ENCODE peak calls at places on chromosomes 11 and 22, in seven cellular contexts. One of them, this sample, is unnamed.

GRCh38 chr22:42270178-42270511 is 308 bp downstream of the TCF20 start:
- DNase-seq in upper lobe of right lung: no peak
- DNase-seq in CD4-positive, alpha-beta T cell: no peak
- DNase-seq in fibroblast of pulmonary artery: no peak
- DNase-seq in neural progenitor cell: no peak
- DNase-seq in heart left ventricle: no peak
- DNase-seq in astrocyte of the spinal cord: no peak
- DNase-seq in this sample: no peak

GRCh38 chr11:39809833-39810232 is 1649.6 kb downstream of the LRRC4C start:
- DNase-seq in upper lobe of right lung: no peak
- DNase-seq in CD4-positive, alpha-beta T cell: no peak
- DNase-seq in fibroblast of pulmonary artery: no peak
- DNase-seq in neural progenitor cell: no peak
- DNase-seq in heart left ventricle: no peak
- DNase-seq in astrocyte of the spinal cord: no peak
- DNase-seq in this sample: no peak

GRCh38 chr11:68654978-68655377 is 29.4 kb upstream of the GAL start:
- DNase-seq in upper lobe of right lung: no peak
- DNase-seq in CD4-positive, alpha-beta T cell: no peak
- DNase-seq in fibroblast of pulmonary artery: no peak
- DNase-seq in neural progenitor cell: no peak
- DNase-seq in heart left ventricle: no peak
- DNase-seq in astrocyte of the spinal cord: no peak
- DNase-seq in this sample: no peak

GRCh38 chr11:120135838-120136237 is 2.1 kb downstream of the TRIM29 start:
- DNase-seq in upper lobe of right lung: peak
- DNase-seq in CD4-positive, alpha-beta T cell: no peak
- DNase-seq in fibroblast of pulmonary artery: no peak
- DNase-seq in neural progenitor cell: no peak
- DNase-seq in heart left ventricle: no peak
- DNase-seq in astrocyte of the spinal cord: no peak
- DNase-seq in this sample: no peak

GRCh38 chr22:21837184-21837979 is 30.1 kb downstream of the MAPK1 start:
- DNase-seq in upper lobe of right lung: no peak
- DNase-seq in CD4-positive, alpha-beta T cell: no peak
- DNase-seq in fibroblast of pulmonary artery: peak
- DNase-seq in neural progenitor cell: peak
- DNase-seq in heart left ventricle: no peak
- DNase-seq in astrocyte of the spinal cord: peak
- DNase-seq in this sample: no peak

GRCh38 chr11:116137753-116138152 is 633.5 kb upstream of the CADM1 start:
- DNase-seq in upper lobe of right lung: no peak
- DNase-seq in CD4-positive, alpha-beta T cell: no peak
- DNase-seq in fibroblast of pulmonary artery: no peak
- DNase-seq in neural progenitor cell: no peak
- DNase-seq in heart left ventricle: no peak
- DNase-seq in astrocyte of the spinal cord: no peak
- DNase-seq in this sample: no peak

GRCh38 chr11:45794169-45794568 is 10.8 kb upstream of the SLC35C1 start:
- DNase-seq in upper lobe of right lung: no peak
- DNase-seq in CD4-positive, alpha-beta T cell: no peak
- DNase-seq in fibroblast of pulmonary artery: no peak
- DNase-seq in neural progenitor cell: no peak
- DNase-seq in heart left ventricle: no peak
- DNase-seq in astrocyte of the spinal cord: no peak
- DNase-seq in this sample: no peak

GRCh38 chr11:75576445-75577049 is 14.5 kb downstream of the SERPINH1 start:
- DNase-seq in upper lobe of right lung: peak
- DNase-seq in CD4-positive, alpha-beta T cell: no peak
- DNase-seq in fibroblast of pulmonary artery: peak
- DNase-seq in neural progenitor cell: no peak
- DNase-seq in heart left ventricle: peak
- DNase-seq in astrocyte of the spinal cord: peak
- DNase-seq in this sample: peak

GRCh38 chr22:20536590-20537324 is 29.3 kb downstream of the MED15 start:
- DNase-seq in upper lobe of right lung: no peak
- DNase-seq in CD4-positive, alpha-beta T cell: no peak
- DNase-seq in fibroblast of pulmonary artery: no peak
- DNase-seq in neural progenitor cell: no peak
- DNase-seq in heart left ventricle: peak
- DNase-seq in astrocyte of the spinal cord: no peak
- DNase-seq in this sample: no peak

GRCh38 chr11:7527029-7527428 is 13.2 kb downstream of the PPFIBP2 start:
- DNase-seq in upper lobe of right lung: no peak
- DNase-seq in CD4-positive, alpha-beta T cell: peak
- DNase-seq in fibroblast of pulmonary artery: no peak
- DNase-seq in neural progenitor cell: no peak
- DNase-seq in heart left ventricle: no peak
- DNase-seq in astrocyte of the spinal cord: no peak
- DNase-seq in this sample: no peak

GRCh38 chr11:116876656-116877055 is 39.2 kb upstream of the APOA1 start:
- DNase-seq in upper lobe of right lung: no peak
- DNase-seq in CD4-positive, alpha-beta T cell: no peak
- DNase-seq in fibroblast of pulmonary artery: no peak
- DNase-seq in neural progenitor cell: no peak
- DNase-seq in heart left ventricle: no peak
- DNase-seq in astrocyte of the spinal cord: no peak
- DNase-seq in this sample: no peak

GRCh38 chr11:2309251-2310072 is 7.6 kb downstream of the TSPAN32 start:
- DNase-seq in upper lobe of right lung: peak
- DNase-seq in CD4-positive, alpha-beta T cell: no peak
- DNase-seq in fibroblast of pulmonary artery: no peak
- DNase-seq in neural progenitor cell: no peak
- DNase-seq in heart left ventricle: no peak
- DNase-seq in astrocyte of the spinal cord: no peak
- DNase-seq in this sample: no peak

GRCh38 chr22:49053574-49053973 is 774.1 kb downstream of the BRD1 start:
- DNase-seq in upper lobe of right lung: no peak
- DNase-seq in CD4-positive, alpha-beta T cell: no peak
- DNase-seq in fibroblast of pulmonary artery: no peak
- DNase-seq in neural progenitor cell: no peak
- DNase-seq in heart left ventricle: no peak
- DNase-seq in astrocyte of the spinal cord: no peak
- DNase-seq in this sample: no peak

GRCh38 chr22:44583076-44583760 is 85.2 kb upstream of the RTL6 start:
- DNase-seq in upper lobe of right lung: peak
- DNase-seq in CD4-positive, alpha-beta T cell: no peak
- DNase-seq in fibroblast of pulmonary artery: peak
- DNase-seq in neural progenitor cell: no peak
- DNase-seq in heart left ventricle: peak
- DNase-seq in astrocyte of the spinal cord: no peak
- DNase-seq in this sample: no peak

GRCh38 chr11:44727114-44727372 is 281 bp downstream of the TSPAN18 start:
- DNase-seq in upper lobe of right lung: no peak
- DNase-seq in CD4-positive, alpha-beta T cell: no peak
- DNase-seq in fibroblast of pulmonary artery: no peak
- DNase-seq in neural progenitor cell: no peak
- DNase-seq in heart left ventricle: peak
- DNase-seq in astrocyte of the spinal cord: no peak
- DNase-seq in this sample: no peak

GRCh38 chr11:32893947-32894827 is 1.6 kb downstream of the QSER1 start:
- DNase-seq in upper lobe of right lung: no peak
- DNase-seq in CD4-positive, alpha-beta T cell: no peak
- DNase-seq in fibroblast of pulmonary artery: peak
- DNase-seq in neural progenitor cell: peak
- DNase-seq in heart left ventricle: no peak
- DNase-seq in astrocyte of the spinal cord: peak
- DNase-seq in this sample: no peak

GRCh38 chr11:58179648-58180047 is 9.2 kb upstream of the OR9Q2 start:
- DNase-seq in upper lobe of right lung: no peak
- DNase-seq in CD4-positive, alpha-beta T cell: no peak
- DNase-seq in fibroblast of pulmonary artery: no peak
- DNase-seq in neural progenitor cell: no peak
- DNase-seq in heart left ventricle: peak
- DNase-seq in astrocyte of the spinal cord: no peak
- DNase-seq in this sample: no peak

GRCh38 chr11:121711900-121712424 is 259.2 kb upstream of the SORL1-AS1 start:
- DNase-seq in upper lobe of right lung: no peak
- DNase-seq in CD4-positive, alpha-beta T cell: no peak
- DNase-seq in fibroblast of pulmonary artery: no peak
- DNase-seq in neural progenitor cell: no peak
- DNase-seq in heart left ventricle: no peak
- DNase-seq in astrocyte of the spinal cord: no peak
- DNase-seq in this sample: no peak

GRCh38 chr22:46674367-46674781 is 54.2 kb downstream of the GRAMD4 start:
- DNase-seq in upper lobe of right lung: no peak
- DNase-seq in CD4-positive, alpha-beta T cell: peak
- DNase-seq in fibroblast of pulmonary artery: no peak
- DNase-seq in neural progenitor cell: no peak
- DNase-seq in heart left ventricle: peak
- DNase-seq in astrocyte of the spinal cord: no peak
- DNase-seq in this sample: no peak

GRCh38 chr22:34885852-34886251 is 180.1 kb upstream of the ISX start:
- DNase-seq in upper lobe of right lung: no peak
- DNase-seq in CD4-positive, alpha-beta T cell: no peak
- DNase-seq in fibroblast of pulmonary artery: no peak
- DNase-seq in neural progenitor cell: no peak
- DNase-seq in heart left ventricle: no peak
- DNase-seq in astrocyte of the spinal cord: no peak
- DNase-seq in this sample: no peak

GRCh38 chr11:32366671-32367070 is 68.7 kb downstream of the WT1 start:
- DNase-seq in upper lobe of right lung: no peak
- DNase-seq in CD4-positive, alpha-beta T cell: no peak
- DNase-seq in fibroblast of pulmonary artery: peak
- DNase-seq in neural progenitor cell: no peak
- DNase-seq in heart left ventricle: no peak
- DNase-seq in astrocyte of the spinal cord: peak
- DNase-seq in this sample: no peak

GRCh38 chr11:36123353-36124220 is 165.6 kb downstream of the COMMD9 start:
- DNase-seq in upper lobe of right lung: no peak
- DNase-seq in CD4-positive, alpha-beta T cell: no peak
- DNase-seq in fibroblast of pulmonary artery: no peak
- DNase-seq in neural progenitor cell: no peak
- DNase-seq in heart left ventricle: no peak
- DNase-seq in astrocyte of the spinal cord: peak
- DNase-seq in this sample: no peak

GRCh38 chr11:70415642-70416395 is 17.5 kb downstream of the CTTN start:
- DNase-seq in upper lobe of right lung: no peak
- DNase-seq in CD4-positive, alpha-beta T cell: no peak
- DNase-seq in fibroblast of pulmonary artery: no peak
- DNase-seq in neural progenitor cell: no peak
- DNase-seq in heart left ventricle: no peak
- DNase-seq in astrocyte of the spinal cord: peak
- DNase-seq in this sample: no peak

GRCh38 chr11:70413151-70413550 is 14.8 kb downstream of the CTTN start:
- DNase-seq in upper lobe of right lung: no peak
- DNase-seq in CD4-positive, alpha-beta T cell: no peak
- DNase-seq in fibroblast of pulmonary artery: no peak
- DNase-seq in neural progenitor cell: no peak
- DNase-seq in heart left ventricle: no peak
- DNase-seq in astrocyte of the spinal cord: no peak
- DNase-seq in this sample: no peak

GRCh38 chr11:70416881-70417280 is 18.6 kb downstream of the CTTN start:
- DNase-seq in upper lobe of right lung: no peak
- DNase-seq in CD4-positive, alpha-beta T cell: no peak
- DNase-seq in fibroblast of pulmonary artery: no peak
- DNase-seq in neural progenitor cell: no peak
- DNase-seq in heart left ventricle: no peak
- DNase-seq in astrocyte of the spinal cord: no peak
- DNase-seq in this sample: no peak

GRCh38 chr11:70414341-70415100 is 16.2 kb downstream of the CTTN start:
- DNase-seq in upper lobe of right lung: no peak
- DNase-seq in CD4-positive, alpha-beta T cell: no peak
- DNase-seq in fibroblast of pulmonary artery: no peak
- DNase-seq in neural progenitor cell: no peak
- DNase-seq in heart left ventricle: no peak
- DNase-seq in astrocyte of the spinal cord: no peak
- DNase-seq in this sample: no peak

GRCh38 chr11:70415176-70415575 is 16.8 kb downstream of the CTTN start:
- DNase-seq in upper lobe of right lung: no peak
- DNase-seq in CD4-positive, alpha-beta T cell: no peak
- DNase-seq in fibroblast of pulmonary artery: peak
- DNase-seq in neural progenitor cell: no peak
- DNase-seq in heart left ventricle: no peak
- DNase-seq in astrocyte of the spinal cord: peak
- DNase-seq in this sample: no peak
- TF ChIP-seq CTCF in upper lobe of right lung: no peak
- TF ChIP-seq CTCF in CD4-positive, alpha-beta T cell: no peak
- TF ChIP-seq CTCF in fibroblast of pulmonary artery: peak
- TF ChIP-seq CTCF in neural progenitor cell: peak
- TF ChIP-seq CTCF in heart left ventricle: no peak
- TF ChIP-seq CTCF in astrocyte of the spinal cord: peak
- TF ChIP-seq CTCF in this sample: peak

GRCh38 chr11:133041165-133041564 is 491.1 kb downstream of the OPCML start:
- DNase-seq in upper lobe of right lung: no peak
- DNase-seq in CD4-positive, alpha-beta T cell: no peak
- DNase-seq in fibroblast of pulmonary artery: no peak
- DNase-seq in neural progenitor cell: no peak
- DNase-seq in heart left ventricle: no peak
- DNase-seq in astrocyte of the spinal cord: no peak
- DNase-seq in this sample: no peak
- TF ChIP-seq CTCF in upper lobe of right lung: no peak
- TF ChIP-seq CTCF in CD4-positive, alpha-beta T cell: no peak
- TF ChIP-seq CTCF in fibroblast of pulmonary artery: no peak
- TF ChIP-seq CTCF in neural progenitor cell: no peak
- TF ChIP-seq CTCF in heart left ventricle: no peak
- TF ChIP-seq CTCF in astrocyte of the spinal cord: no peak
- TF ChIP-seq CTCF in this sample: no peak

GRCh38 chr22:39291501-39291900 is 27.9 kb downstream of the RPL3 start:
- DNase-seq in upper lobe of right lung: no peak
- DNase-seq in CD4-positive, alpha-beta T cell: no peak
- DNase-seq in fibroblast of pulmonary artery: no peak
- DNase-seq in neural progenitor cell: no peak
- DNase-seq in heart left ventricle: no peak
- DNase-seq in astrocyte of the spinal cord: no peak
- DNase-seq in this sample: no peak
- TF ChIP-seq CTCF in upper lobe of right lung: no peak
- TF ChIP-seq CTCF in CD4-positive, alpha-beta T cell: no peak
- TF ChIP-seq CTCF in fibroblast of pulmonary artery: no peak
- TF ChIP-seq CTCF in neural progenitor cell: peak
- TF ChIP-seq CTCF in heart left ventricle: no peak
- TF ChIP-seq CTCF in astrocyte of the spinal cord: no peak
- TF ChIP-seq CTCF in this sample: peak

GRCh38 chr11:131042041-131042390 is 125.7 kb upstream of the SNX19 start:
- DNase-seq in upper lobe of right lung: no peak
- DNase-seq in CD4-positive, alpha-beta T cell: no peak
- DNase-seq in fibroblast of pulmonary artery: no peak
- DNase-seq in neural progenitor cell: no peak
- DNase-seq in heart left ventricle: no peak
- DNase-seq in astrocyte of the spinal cord: no peak
- DNase-seq in this sample: no peak

GRCh38 chr11:131036544-131036943 is 120.3 kb upstream of the SNX19 start:
- DNase-seq in upper lobe of right lung: no peak
- DNase-seq in CD4-positive, alpha-beta T cell: no peak
- DNase-seq in fibroblast of pulmonary artery: no peak
- DNase-seq in neural progenitor cell: no peak
- DNase-seq in heart left ventricle: no peak
- DNase-seq in astrocyte of the spinal cord: no peak
- DNase-seq in this sample: no peak

GRCh38 chr11:131037873-131038272 is 121.6 kb upstream of the SNX19 start:
- DNase-seq in upper lobe of right lung: no peak
- DNase-seq in CD4-positive, alpha-beta T cell: no peak
- DNase-seq in fibroblast of pulmonary artery: no peak
- DNase-seq in neural progenitor cell: peak
- DNase-seq in heart left ventricle: no peak
- DNase-seq in astrocyte of the spinal cord: no peak
- DNase-seq in this sample: no peak

GRCh38 chr11:131041331-131042040 is 125.2 kb upstream of the SNX19 start:
- DNase-seq in upper lobe of right lung: no peak
- DNase-seq in CD4-positive, alpha-beta T cell: no peak
- DNase-seq in fibroblast of pulmonary artery: no peak
- DNase-seq in neural progenitor cell: no peak
- DNase-seq in heart left ventricle: no peak
- DNase-seq in astrocyte of the spinal cord: no peak
- DNase-seq in this sample: no peak

GRCh38 chr11:131038597-131038996 is 122.3 kb upstream of the SNX19 start:
- DNase-seq in upper lobe of right lung: no peak
- DNase-seq in CD4-positive, alpha-beta T cell: no peak
- DNase-seq in fibroblast of pulmonary artery: peak
- DNase-seq in neural progenitor cell: peak
- DNase-seq in heart left ventricle: no peak
- DNase-seq in astrocyte of the spinal cord: no peak
- DNase-seq in this sample: no peak
- TF ChIP-seq CTCF in upper lobe of right lung: no peak
- TF ChIP-seq CTCF in CD4-positive, alpha-beta T cell: no peak
- TF ChIP-seq CTCF in fibroblast of pulmonary artery: peak
- TF ChIP-seq CTCF in neural progenitor cell: peak
- TF ChIP-seq CTCF in heart left ventricle: no peak
- TF ChIP-seq CTCF in astrocyte of the spinal cord: peak
- TF ChIP-seq CTCF in this sample: peak

This sample was measured in osteocyte.